ENCODE peak calls at places on chromosomes 7 and 10, in ten cellular contexts. One of them, this sample, is unnamed.

GRCh38 chr7:41292457-41292856 is 410.4 kb downstream of the INHBA start:
- DNase-seq in PC-3: peak; percentile 93
- DNase-seq in colonic mucosa: no peak
- DNase-seq in neuronal stem cell: no peak
- DNase-seq in stomach: no peak
- DNase-seq in HCT116: no peak
- DNase-seq in naive thymus-derived CD4-positive, alpha-beta T cell: no peak
- DNase-seq in esophagus squamous epithelium: no peak
- DNase-seq in astrocyte: peak; percentile 6
- DNase-seq in mammary epithelial cell: peak; percentile 83
- DNase-seq in this sample: no peak

GRCh38 chr10:32970910-32971309 is 12.9 kb upstream of the ITGB1 start:
- DNase-seq in astrocyte: no peak
- DNase-seq in esophagus squamous epithelium: no peak
- DNase-seq in stomach: no peak
- DNase-seq in HCT116: no peak
- DNase-seq in mammary epithelial cell: no peak
- DNase-seq in colonic mucosa: no peak
- DNase-seq in naive thymus-derived CD4-positive, alpha-beta T cell: no peak
- DNase-seq in PC-3: no peak
- DNase-seq in neuronal stem cell: no peak
- DNase-seq in this sample: no peak

GRCh38 chr7:252216-252965 is 37.6 kb upstream of the FOXL3 start:
- DNase-seq in neuronal stem cell: no peak
- DNase-seq in astrocyte: no peak
- DNase-seq in PC-3: no peak
- DNase-seq in HCT116: no peak
- DNase-seq in naive thymus-derived CD4-positive, alpha-beta T cell: no peak
- DNase-seq in mammary epithelial cell: no peak
- DNase-seq in colonic mucosa: no peak
- DNase-seq in esophagus squamous epithelium: no peak
- DNase-seq in stomach: no peak
- DNase-seq in this sample: no peak

GRCh38 chr10:78960316-78960800 is 108.4 kb upstream of the ZMIZ1 start:
- DNase-seq in neuronal stem cell: no peak
- DNase-seq in naive thymus-derived CD4-positive, alpha-beta T cell: no peak
- DNase-seq in colonic mucosa: peak; percentile 61
- DNase-seq in HCT116: no peak
- DNase-seq in mammary epithelial cell: peak; percentile 96
- DNase-seq in astrocyte: peak; percentile 95
- DNase-seq in PC-3: peak; percentile 99
- DNase-seq in esophagus squamous epithelium: no peak
- DNase-seq in stomach: peak; percentile 41
- DNase-seq in this sample: peak; percentile 56

GRCh38 chr7:148042935-148043334 is 547.6 kb upstream of the C7orf33 start:
- DNase-seq in naive thymus-derived CD4-positive, alpha-beta T cell: no peak
- DNase-seq in stomach: no peak
- DNase-seq in HCT116: no peak
- DNase-seq in PC-3: peak; percentile 38
- DNase-seq in esophagus squamous epithelium: no peak
- DNase-seq in neuronal stem cell: no peak
- DNase-seq in colonic mucosa: no peak
- DNase-seq in mammary epithelial cell: no peak
- DNase-seq in astrocyte: no peak
- DNase-seq in this sample: no peak

GRCh38 chr7:31776616-31777015 is 89.6 kb downstream of the PPP1R17 start:
- DNase-seq in esophagus squamous epithelium: no peak
- DNase-seq in PC-3: peak; percentile 89
- DNase-seq in HCT116: no peak
- DNase-seq in astrocyte: peak; percentile 89
- DNase-seq in stomach: no peak
- DNase-seq in naive thymus-derived CD4-positive, alpha-beta T cell: no peak
- DNase-seq in neuronal stem cell: no peak
- DNase-seq in mammary epithelial cell: peak; percentile 60
- DNase-seq in colonic mucosa: no peak
- DNase-seq in this sample: no peak

GRCh38 chr7:106346678-106347217 is 62.0 kb upstream of the NAMPT start:
- DNase-seq in PC-3: peak; percentile 98
- DNase-seq in naive thymus-derived CD4-positive, alpha-beta T cell: peak; percentile 61
- DNase-seq in colonic mucosa: no peak
- DNase-seq in stomach: no peak
- DNase-seq in esophagus squamous epithelium: no peak
- DNase-seq in mammary epithelial cell: peak; percentile 94
- DNase-seq in HCT116: peak; percentile 96
- DNase-seq in neuronal stem cell: no peak
- DNase-seq in astrocyte: peak; percentile 96
- DNase-seq in this sample: no peak

GRCh38 chr7:17932770-17933169 is 7.5 kb downstream of the SNX13 start:
- DNase-seq in HCT116: no peak
- DNase-seq in astrocyte: no peak
- DNase-seq in colonic mucosa: no peak
- DNase-seq in naive thymus-derived CD4-positive, alpha-beta T cell: no peak
- DNase-seq in PC-3: no peak
- DNase-seq in stomach: no peak
- DNase-seq in neuronal stem cell: no peak
- DNase-seq in mammary epithelial cell: no peak
- DNase-seq in esophagus squamous epithelium: no peak
- DNase-seq in this sample: no peak

GRCh38 chr7:120553497-120553896 is 280.5 kb downstream of the KCND2 start:
- DNase-seq in colonic mucosa: no peak
- DNase-seq in PC-3: no peak
- DNase-seq in mammary epithelial cell: no peak
- DNase-seq in naive thymus-derived CD4-positive, alpha-beta T cell: no peak
- DNase-seq in HCT116: no peak
- DNase-seq in neuronal stem cell: no peak
- DNase-seq in stomach: no peak
- DNase-seq in esophagus squamous epithelium: no peak
- DNase-seq in astrocyte: no peak
- DNase-seq in this sample: no peak

GRCh38 chr10:50527438-50528043 is 96.2 kb downstream of the SGMS1 start:
- DNase-seq in stomach: no peak
- DNase-seq in esophagus squamous epithelium: no peak
- DNase-seq in astrocyte: peak; percentile 21
- DNase-seq in mammary epithelial cell: no peak
- DNase-seq in naive thymus-derived CD4-positive, alpha-beta T cell: no peak
- DNase-seq in colonic mucosa: no peak
- DNase-seq in PC-3: no peak
- DNase-seq in neuronal stem cell: no peak
- DNase-seq in HCT116: no peak
- DNase-seq in this sample: no peak

GRCh38 chr7:131424219-131424822 is 96.6 kb downstream of the MKLN1 start:
- DNase-seq in colonic mucosa: no peak
- DNase-seq in PC-3: peak; percentile 57
- DNase-seq in mammary epithelial cell: peak; percentile 11
- DNase-seq in HCT116: peak; percentile 12
- DNase-seq in esophagus squamous epithelium: no peak
- DNase-seq in stomach: no peak
- DNase-seq in neuronal stem cell: no peak
- DNase-seq in naive thymus-derived CD4-positive, alpha-beta T cell: peak; percentile 50
- DNase-seq in astrocyte: peak; percentile 27
- DNase-seq in this sample: no peak

GRCh38 chr10:63718453-63718852 is 197.3 kb downstream of the REEP3 start:
- DNase-seq in PC-3: peak; percentile 11
- DNase-seq in neuronal stem cell: no peak
- DNase-seq in stomach: no peak
- DNase-seq in esophagus squamous epithelium: no peak
- DNase-seq in colonic mucosa: no peak
- DNase-seq in HCT116: no peak
- DNase-seq in mammary epithelial cell: no peak
- DNase-seq in naive thymus-derived CD4-positive, alpha-beta T cell: no peak
- DNase-seq in astrocyte: no peak
- DNase-seq in this sample: no peak

GRCh38 chr7:134029743-134030142 is 97.4 kb upstream of the LRGUK start:
- DNase-seq in PC-3: no peak
- DNase-seq in stomach: no peak
- DNase-seq in mammary epithelial cell: no peak
- DNase-seq in astrocyte: no peak
- DNase-seq in naive thymus-derived CD4-positive, alpha-beta T cell: no peak
- DNase-seq in colonic mucosa: no peak
- DNase-seq in esophagus squamous epithelium: no peak
- DNase-seq in neuronal stem cell: no peak
- DNase-seq in HCT116: no peak
- DNase-seq in this sample: no peak

GRCh38 chr7:76343294-76343930 is 15.4 kb downstream of the YWHAG start:
- DNase-seq in colonic mucosa: no peak
- DNase-seq in esophagus squamous epithelium: no peak
- DNase-seq in mammary epithelial cell: peak; percentile 61
- DNase-seq in neuronal stem cell: no peak
- DNase-seq in naive thymus-derived CD4-positive, alpha-beta T cell: no peak
- DNase-seq in astrocyte: no peak
- DNase-seq in stomach: no peak
- DNase-seq in HCT116: no peak
- DNase-seq in PC-3: peak; percentile 41
- DNase-seq in this sample: no peak

GRCh38 chr7:65968256-65969185 is 13.5 kb downstream of the GUSB start:
- DNase-seq in astrocyte: no peak
- DNase-seq in colonic mucosa: no peak
- DNase-seq in esophagus squamous epithelium: no peak
- DNase-seq in neuronal stem cell: no peak
- DNase-seq in mammary epithelial cell: no peak
- DNase-seq in naive thymus-derived CD4-positive, alpha-beta T cell: no peak
- DNase-seq in PC-3: no peak
- DNase-seq in HCT116: no peak
- DNase-seq in stomach: no peak
- DNase-seq in this sample: no peak

GRCh38 chr10:86685416-86685815 is 17.1 kb downstream of the LDB3 start:
- DNase-seq in stomach: no peak
- DNase-seq in esophagus squamous epithelium: no peak
- DNase-seq in astrocyte: no peak
- DNase-seq in neuronal stem cell: no peak
- DNase-seq in PC-3: no peak
- DNase-seq in naive thymus-derived CD4-positive, alpha-beta T cell: no peak
- DNase-seq in mammary epithelial cell: no peak
- DNase-seq in HCT116: no peak
- DNase-seq in colonic mucosa: no peak
- DNase-seq in this sample: no peak
- H3K27ac ChIP-seq in stomach: peak overlapping the region; percentile 79
- H3K27ac ChIP-seq in esophagus squamous epithelium: peak overlapping the region; percentile 83
- H3K27ac ChIP-seq in astrocyte: no peak overlapping the region
- H3K27ac ChIP-seq in neuronal stem cell: no peak overlapping the region
- H3K27ac ChIP-seq in PC-3: no peak overlapping the region
- H3K27ac ChIP-seq in naive thymus-derived CD4-positive, alpha-beta T cell: no peak overlapping the region
- H3K27ac ChIP-seq in mammary epithelial cell: no peak overlapping the region
- H3K27ac ChIP-seq in HCT116: no peak overlapping the region
- H3K27ac ChIP-seq in colonic mucosa: no peak overlapping the region
- H3K27ac ChIP-seq in this sample: no peak overlapping the region

GRCh38 chr7:69747144-69747543 is 148.9 kb downstream of the AUTS2 start:
- DNase-seq in naive thymus-derived CD4-positive, alpha-beta T cell: no peak
- DNase-seq in colonic mucosa: no peak
- DNase-seq in astrocyte: no peak
- DNase-seq in stomach: no peak
- DNase-seq in mammary epithelial cell: no peak
- DNase-seq in neuronal stem cell: no peak
- DNase-seq in HCT116: no peak
- DNase-seq in esophagus squamous epithelium: no peak
- DNase-seq in PC-3: no peak
- DNase-seq in this sample: no peak

GRCh38 chr7:69749358-69749757 is 151.1 kb downstream of the AUTS2 start:
- DNase-seq in PC-3: no peak
- DNase-seq in astrocyte: no peak
- DNase-seq in mammary epithelial cell: no peak
- DNase-seq in colonic mucosa: no peak
- DNase-seq in naive thymus-derived CD4-positive, alpha-beta T cell: no peak
- DNase-seq in stomach: no peak
- DNase-seq in HCT116: no peak
- DNase-seq in neuronal stem cell: no peak
- DNase-seq in esophagus squamous epithelium: no peak
- DNase-seq in this sample: no peak

GRCh38 chr7:69746383-69746782 is 148.1 kb downstream of the AUTS2 start:
- DNase-seq in neuronal stem cell: no peak
- DNase-seq in mammary epithelial cell: no peak
- DNase-seq in astrocyte: no peak
- DNase-seq in stomach: no peak
- DNase-seq in esophagus squamous epithelium: no peak
- DNase-seq in PC-3: no peak
- DNase-seq in HCT116: no peak
- DNase-seq in colonic mucosa: no peak
- DNase-seq in naive thymus-derived CD4-positive, alpha-beta T cell: no peak
- DNase-seq in this sample: no peak

GRCh38 chr7:69749994-69750393 is 151.7 kb downstream of the AUTS2 start:
- DNase-seq in HCT116: no peak
- DNase-seq in neuronal stem cell: no peak
- DNase-seq in astrocyte: no peak
- DNase-seq in esophagus squamous epithelium: no peak
- DNase-seq in PC-3: no peak
- DNase-seq in colonic mucosa: no peak
- DNase-seq in naive thymus-derived CD4-positive, alpha-beta T cell: no peak
- DNase-seq in mammary epithelial cell: no peak
- DNase-seq in stomach: no peak
- DNase-seq in this sample: no peak

DNA sequence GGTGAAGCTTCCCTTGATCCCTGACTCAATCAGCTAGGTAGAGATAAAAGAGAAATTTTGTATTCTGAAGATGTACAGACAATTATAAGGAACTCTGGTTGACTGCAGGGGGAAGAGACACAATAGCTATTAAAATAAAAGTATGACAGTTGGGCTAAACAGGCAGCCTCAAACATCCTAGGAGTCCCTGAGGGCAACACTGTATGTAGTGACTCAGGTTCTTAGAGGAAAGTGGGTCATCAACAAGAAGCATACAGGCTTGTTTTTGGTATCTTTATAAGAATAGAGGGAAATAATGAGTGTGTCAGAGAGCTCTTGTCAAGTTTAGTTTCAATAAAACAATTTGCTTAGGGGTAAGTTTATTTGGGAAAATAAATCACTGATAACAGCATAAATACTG is 150.3 kb downstream of the AUTS2 start:
- DNase-seq in naive thymus-derived CD4-positive, alpha-beta T cell: no peak
- DNase-seq in PC-3: no peak
- DNase-seq in stomach: no peak
- DNase-seq in mammary epithelial cell: no peak
- DNase-seq in HCT116: no peak
- DNase-seq in esophagus squamous epithelium: no peak
- DNase-seq in neuronal stem cell: no peak
- DNase-seq in colonic mucosa: no peak
- DNase-seq in astrocyte: no peak
- DNase-seq in this sample: no peak
- H3K27me3 ChIP-seq in naive thymus-derived CD4-positive, alpha-beta T cell: no peaks in the 10 kb centered on the region
- H3K27me3 ChIP-seq in PC-3: no peaks in the 10 kb centered on the region
- H3K27me3 ChIP-seq in stomach: no peaks in the 10 kb centered on the region
- H3K27me3 ChIP-seq in mammary epithelial cell: no peaks in the 10 kb centered on the region
- H3K27me3 ChIP-seq in HCT116: no peaks in the 10 kb centered on the region
- H3K27me3 ChIP-seq in esophagus squamous epithelium: no peaks in the 10 kb centered on the region
- H3K27me3 ChIP-seq in neuronal stem cell: no peaks in the 10 kb centered on the region
- H3K27me3 ChIP-seq in colonic mucosa: no peaks in the 10 kb centered on the region
- H3K27me3 ChIP-seq in astrocyte: no peaks in the 10 kb centered on the region
- H3K27me3 ChIP-seq in this sample: no peaks in the 10 kb centered on the region

GRCh38 chr7:15113752-15114151 is 211.2 kb upstream of the DGKB start:
- DNase-seq in mammary epithelial cell: peak; percentile 51
- DNase-seq in neuronal stem cell: no peak
- DNase-seq in stomach: no peak
- DNase-seq in colonic mucosa: no peak
- DNase-seq in HCT116: no peak
- DNase-seq in PC-3: peak; percentile 77
- DNase-seq in naive thymus-derived CD4-positive, alpha-beta T cell: no peak
- DNase-seq in astrocyte: no peak
- DNase-seq in esophagus squamous epithelium: no peak
- DNase-seq in this sample: no peak
- H3K4me1 ChIP-seq in mammary epithelial cell: no peaks in the 10 kb centered on the region
- H3K4me1 ChIP-seq in neuronal stem cell: no peaks in the 10 kb centered on the region
- H3K4me1 ChIP-seq in stomach: no peaks in the 10 kb centered on the region
- H3K4me1 ChIP-seq in colonic mucosa: no peaks in the 10 kb centered on the region
- H3K4me1 ChIP-seq in HCT116: no peaks in the 10 kb centered on the region
- H3K4me1 ChIP-seq in PC-3: peaks cover 4% of the 10 kb centered on the region
- H3K4me1 ChIP-seq in naive thymus-derived CD4-positive, alpha-beta T cell: no peaks in the 10 kb centered on the region
- H3K4me1 ChIP-seq in astrocyte: no peaks in the 10 kb centered on the region
- H3K4me1 ChIP-seq in esophagus squamous epithelium: no peaks in the 10 kb centered on the region
- H3K4me1 ChIP-seq in this sample: no peaks in the 10 kb centered on the region

GRCh38 chr7:54985405-54986360 is 33.1 kb upstream of the EGFR start:
- DNase-seq in neuronal stem cell: no peak
- DNase-seq in colonic mucosa: no peak
- DNase-seq in mammary epithelial cell: peak; percentile 93
- DNase-seq in esophagus squamous epithelium: no peak
- DNase-seq in HCT116: peak; percentile 18
- DNase-seq in PC-3: peak; percentile 96
- DNase-seq in stomach: no peak
- DNase-seq in naive thymus-derived CD4-positive, alpha-beta T cell: no peak
- DNase-seq in astrocyte: peak; percentile 87
- DNase-seq in this sample: no peak
- H3K27ac ChIP-seq in neuronal stem cell: no peak overlapping the region
- H3K27ac ChIP-seq in colonic mucosa: no peak overlapping the region
- H3K27ac ChIP-seq in mammary epithelial cell: peak overlapping the region; percentile 96
- H3K27ac ChIP-seq in esophagus squamous epithelium: no peak overlapping the region
- H3K27ac ChIP-seq in HCT116: no peak overlapping the region
- H3K27ac ChIP-seq in PC-3: peak overlapping the region; percentile 93
- H3K27ac ChIP-seq in stomach: peak overlapping the region; percentile 29
- H3K27ac ChIP-seq in naive thymus-derived CD4-positive, alpha-beta T cell: no peak overlapping the region
- H3K27ac ChIP-seq in astrocyte: peak overlapping the region; percentile 95
- H3K27ac ChIP-seq in this sample: no peak overlapping the region